ENCODE peak calls at places on chromosomes 3 and 15, in seven cellular contexts. One of them, this sample, is unnamed.

GRCh38 chr3:4656646-4657318 is 163.6 kb downstream of the ITPR1 start:
- DNase-seq in heart left ventricle: no peak
- DNase-seq in OCI-LY7: no peak
- DNase-seq in cardiac muscle cell: no peak
- DNase-seq in IMR-90: no peak
- DNase-seq in tibial nerve: no peak
- DNase-seq in body of pancreas: no peak
- DNase-seq in this sample: no peak

GRCh38 chr3:64188810-64189560 is 36.3 kb downstream of the PRICKLE2 start:
- DNase-seq in cardiac muscle cell: peak
- DNase-seq in tibial nerve: no peak
- DNase-seq in heart left ventricle: no peak
- DNase-seq in OCI-LY7: no peak
- DNase-seq in IMR-90: peak
- DNase-seq in body of pancreas: no peak
- DNase-seq in this sample: no peak

GRCh38 chr3:192022412-192022811 is 561.4 kb downstream of the PYDC2 start:
- DNase-seq in IMR-90: no peak
- DNase-seq in cardiac muscle cell: no peak
- DNase-seq in heart left ventricle: no peak
- DNase-seq in body of pancreas: no peak
- DNase-seq in tibial nerve: no peak
- DNase-seq in OCI-LY7: no peak
- DNase-seq in this sample: no peak

GRCh38 chr3:197309528-197310361 is 11.3 kb upstream of the DLG1 start:
- DNase-seq in OCI-LY7: peak
- DNase-seq in body of pancreas: no peak
- DNase-seq in IMR-90: peak
- DNase-seq in cardiac muscle cell: no peak
- DNase-seq in heart left ventricle: no peak
- DNase-seq in tibial nerve: no peak
- DNase-seq in this sample: no peak

GRCh38 chr15:101070502-101071273 is 151.5 kb downstream of the LRRK1 start:
- DNase-seq in tibial nerve: no peak
- DNase-seq in IMR-90: peak
- DNase-seq in body of pancreas: no peak
- DNase-seq in OCI-LY7: no peak
- DNase-seq in cardiac muscle cell: no peak
- DNase-seq in heart left ventricle: no peak
- DNase-seq in this sample: no peak

GRCh38 chr15:66100761-66101160 is 152.8 kb downstream of the MEGF11 start:
- DNase-seq in OCI-LY7: no peak
- DNase-seq in body of pancreas: no peak
- DNase-seq in cardiac muscle cell: no peak
- DNase-seq in tibial nerve: no peak
- DNase-seq in IMR-90: no peak
- DNase-seq in heart left ventricle: no peak
- DNase-seq in this sample: no peak

GRCh38 chr15:90885432-90886290 is 1.4 kb downstream of the FES start:
- DNase-seq in OCI-LY7: peak
- DNase-seq in heart left ventricle: peak
- DNase-seq in cardiac muscle cell: peak
- DNase-seq in body of pancreas: peak
- DNase-seq in IMR-90: peak
- DNase-seq in tibial nerve: peak
- DNase-seq in this sample: no peak

GRCh38 chr3:193680220-193680619 is 87.2 kb downstream of the OPA1 start:
- DNase-seq in IMR-90: peak
- DNase-seq in body of pancreas: no peak
- DNase-seq in OCI-LY7: no peak
- DNase-seq in heart left ventricle: no peak
- DNase-seq in tibial nerve: no peak
- DNase-seq in cardiac muscle cell: no peak
- DNase-seq in this sample: no peak

GRCh38 chr3:77931272-77932009 is 891.5 kb downstream of the ROBO2 start:
- DNase-seq in OCI-LY7: no peak
- DNase-seq in body of pancreas: no peak
- DNase-seq in IMR-90: peak
- DNase-seq in cardiac muscle cell: no peak
- DNase-seq in tibial nerve: no peak
- DNase-seq in heart left ventricle: peak
- DNase-seq in this sample: no peak

GRCh38 chr3:142053835-142054234 is 95.5 kb downstream of the TFDP2 start:
- DNase-seq in OCI-LY7: no peak
- DNase-seq in IMR-90: no peak
- DNase-seq in body of pancreas: no peak
- DNase-seq in cardiac muscle cell: no peak
- DNase-seq in tibial nerve: no peak
- DNase-seq in heart left ventricle: no peak
- DNase-seq in this sample: no peak

GRCh38 chr3:54520060-54520459 is 397.7 kb downstream of the CACNA2D3 start:
- DNase-seq in OCI-LY7: no peak
- DNase-seq in cardiac muscle cell: no peak
- DNase-seq in body of pancreas: no peak
- DNase-seq in heart left ventricle: no peak
- DNase-seq in IMR-90: no peak
- DNase-seq in tibial nerve: no peak
- DNase-seq in this sample: no peak

GRCh38 chr15:66719471-66719870 is 17.4 kb downstream of the SMAD6 start:
- DNase-seq in IMR-90: no peak
- DNase-seq in tibial nerve: no peak
- DNase-seq in body of pancreas: no peak
- DNase-seq in heart left ventricle: no peak
- DNase-seq in cardiac muscle cell: no peak
- DNase-seq in OCI-LY7: no peak
- DNase-seq in this sample: peak

GRCh38 chr15:100920516-100921135 is 1.5 kb downstream of the LRRK1 start:
- DNase-seq in body of pancreas: no peak
- DNase-seq in heart left ventricle: no peak
- DNase-seq in cardiac muscle cell: peak
- DNase-seq in IMR-90: no peak
- DNase-seq in tibial nerve: no peak
- DNase-seq in OCI-LY7: peak
- DNase-seq in this sample: peak

GRCh38 chr3:46353639-46354410 is at the start of gene CCR2:
- DNase-seq in IMR-90: no peak
- DNase-seq in tibial nerve: no peak
- DNase-seq in heart left ventricle: no peak
- DNase-seq in OCI-LY7: no peak
- DNase-seq in body of pancreas: no peak
- DNase-seq in cardiac muscle cell: no peak
- DNase-seq in this sample: no peak

GRCh38 chr3:53938645-53939044 is 47.0 kb upstream of the SELENOK start:
- DNase-seq in cardiac muscle cell: peak
- DNase-seq in IMR-90: peak
- DNase-seq in tibial nerve: no peak
- DNase-seq in OCI-LY7: peak
- DNase-seq in heart left ventricle: no peak
- DNase-seq in body of pancreas: peak
- DNase-seq in this sample: no peak

GRCh38 chr15:22933641-22934061 is 46.5 kb downstream of the CYFIP1 start:
- DNase-seq in OCI-LY7: peak
- DNase-seq in heart left ventricle: no peak
- DNase-seq in body of pancreas: no peak
- DNase-seq in tibial nerve: no peak
- DNase-seq in cardiac muscle cell: no peak
- DNase-seq in IMR-90: peak
- DNase-seq in this sample: no peak

GRCh38 chr3:9884555-9885165 is 4.6 kb upstream of the CIDEC start:
- DNase-seq in IMR-90: peak
- DNase-seq in heart left ventricle: no peak
- DNase-seq in body of pancreas: no peak
- DNase-seq in cardiac muscle cell: no peak
- DNase-seq in tibial nerve: no peak
- DNase-seq in OCI-LY7: no peak
- DNase-seq in this sample: no peak

GRCh38 chr15:33201376-33202189 is 7.1 kb upstream of the FMN1 start:
- DNase-seq in tibial nerve: no peak
- DNase-seq in heart left ventricle: peak
- DNase-seq in cardiac muscle cell: peak
- DNase-seq in IMR-90: peak
- DNase-seq in body of pancreas: peak
- DNase-seq in OCI-LY7: peak
- DNase-seq in this sample: no peak

GRCh38 chr3:171329759-171330158 is 130.4 kb downstream of the TNIK start:
- DNase-seq in IMR-90: no peak
- DNase-seq in cardiac muscle cell: peak
- DNase-seq in tibial nerve: no peak
- DNase-seq in OCI-LY7: no peak
- DNase-seq in body of pancreas: no peak
- DNase-seq in heart left ventricle: no peak
- DNase-seq in this sample: no peak
- H3K4me3 ChIP-seq in IMR-90: no peak
- H3K4me3 ChIP-seq in cardiac muscle cell: no peak
- H3K4me3 ChIP-seq in tibial nerve: no peak
- H3K4me3 ChIP-seq in OCI-LY7: no peak
- H3K4me3 ChIP-seq in body of pancreas: no peak
- H3K4me3 ChIP-seq in heart left ventricle: no peak
- H3K4me3 ChIP-seq in this sample: no peak

GRCh38 chr15:41660235-41661077 is at the start of gene MGA:
- DNase-seq in body of pancreas: peak
- DNase-seq in cardiac muscle cell: peak
- DNase-seq in IMR-90: peak
- DNase-seq in heart left ventricle: peak
- DNase-seq in OCI-LY7: peak
- DNase-seq in tibial nerve: peak
- DNase-seq in this sample: peak
- TF ChIP-seq CTCF in body of pancreas: no peak
- TF ChIP-seq CTCF in cardiac muscle cell: peak
- TF ChIP-seq CTCF in IMR-90: peak
- TF ChIP-seq CTCF in heart left ventricle: no peak
- TF ChIP-seq CTCF in OCI-LY7: no peak
- TF ChIP-seq CTCF in tibial nerve: no peak
- TF ChIP-seq CTCF in this sample: no peak

GRCh38 chr3:58392191-58392590 is 41.4 kb downstream of the PDHB start:
- DNase-seq in heart left ventricle: no peak
- DNase-seq in body of pancreas: no peak
- DNase-seq in OCI-LY7: no peak
- DNase-seq in cardiac muscle cell: no peak
- DNase-seq in tibial nerve: no peak
- DNase-seq in IMR-90: no peak
- DNase-seq in this sample: no peak

GRCh38 chr3:58388550-58389061 is 45.0 kb downstream of the PDHB start:
- DNase-seq in OCI-LY7: no peak
- DNase-seq in tibial nerve: no peak
- DNase-seq in body of pancreas: no peak
- DNase-seq in IMR-90: peak
- DNase-seq in heart left ventricle: no peak
- DNase-seq in cardiac muscle cell: peak
- DNase-seq in this sample: no peak

GRCh38 chr3:58394339-58394738 is 39.3 kb downstream of the PDHB start:
- DNase-seq in OCI-LY7: no peak
- DNase-seq in cardiac muscle cell: no peak
- DNase-seq in body of pancreas: no peak
- DNase-seq in tibial nerve: no peak
- DNase-seq in heart left ventricle: no peak
- DNase-seq in IMR-90: no peak
- DNase-seq in this sample: no peak

GRCh38 chr3:58387650-58388546 is 45.7 kb downstream of the PDHB start:
- DNase-seq in body of pancreas: no peak
- DNase-seq in cardiac muscle cell: no peak
- DNase-seq in heart left ventricle: no peak
- DNase-seq in IMR-90: no peak
- DNase-seq in OCI-LY7: no peak
- DNase-seq in tibial nerve: no peak
- DNase-seq in this sample: no peak

GRCh38 chr3:58391156-58391865 is 42.3 kb downstream of the PDHB start:
- DNase-seq in body of pancreas: no peak
- DNase-seq in IMR-90: peak
- DNase-seq in OCI-LY7: no peak
- DNase-seq in cardiac muscle cell: no peak
- DNase-seq in tibial nerve: no peak
- DNase-seq in heart left ventricle: no peak
- DNase-seq in this sample: no peak
- H3K27ac ChIP-seq in body of pancreas: no peak
- H3K27ac ChIP-seq in IMR-90: peak
- H3K27ac ChIP-seq in OCI-LY7: no peak
- H3K27ac ChIP-seq in cardiac muscle cell: peak
- H3K27ac ChIP-seq in tibial nerve: peak
- H3K27ac ChIP-seq in heart left ventricle: no peak
- H3K27ac ChIP-seq in this sample: peak

DNA sequence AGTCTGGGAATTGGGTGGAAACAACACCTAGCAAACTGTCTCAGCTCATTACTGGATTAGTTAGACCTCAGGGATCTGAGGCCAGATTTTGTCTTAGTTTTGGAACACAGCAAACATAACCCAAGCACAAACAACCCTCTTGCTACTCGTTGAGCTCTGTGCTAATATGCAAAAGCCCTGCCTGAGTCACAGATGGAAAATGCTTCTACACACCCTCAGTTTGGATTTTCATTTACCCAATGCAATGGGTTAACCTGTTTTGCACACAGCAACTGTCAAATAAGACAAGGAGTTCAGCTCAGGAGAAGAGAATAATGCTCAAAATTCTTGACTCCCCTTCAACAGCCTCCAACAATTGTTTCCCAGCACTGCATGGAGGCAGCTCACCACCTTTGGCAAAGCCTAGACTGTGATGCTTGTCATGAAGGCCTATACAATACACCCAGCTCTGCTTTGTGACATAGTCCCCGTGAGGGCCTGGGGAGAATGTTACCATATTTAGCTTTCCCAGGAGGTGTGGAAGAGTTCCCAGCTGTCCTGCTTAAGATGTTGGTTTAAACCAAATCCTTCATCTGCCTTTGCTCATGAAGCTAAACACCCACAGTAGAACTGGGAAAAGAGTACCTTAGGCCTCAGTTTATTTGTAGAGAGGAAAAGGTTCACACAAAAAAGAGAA is 68.9 kb upstream of the MNS1 start:
- DNase-seq in IMR-90: no peak
- DNase-seq in cardiac muscle cell: peak
- DNase-seq in body of pancreas: no peak
- DNase-seq in heart left ventricle: no peak
- DNase-seq in tibial nerve: no peak
- DNase-seq in OCI-LY7: peak
- DNase-seq in this sample: no peak
- H3K4me3 ChIP-seq in IMR-90: no peak
- H3K4me3 ChIP-seq in cardiac muscle cell: no peak
- H3K4me3 ChIP-seq in body of pancreas: no peak
- H3K4me3 ChIP-seq in heart left ventricle: no peak
- H3K4me3 ChIP-seq in tibial nerve: no peak
- H3K4me3 ChIP-seq in OCI-LY7: peak
- H3K4me3 ChIP-seq in this sample: no peak

GRCh38 chr3:59101091-59101738 is 51.4 kb upstream of the CFAP20DC start:
- DNase-seq in body of pancreas: no peak
- DNase-seq in OCI-LY7: no peak
- DNase-seq in heart left ventricle: no peak
- DNase-seq in cardiac muscle cell: no peak
- DNase-seq in tibial nerve: no peak
- DNase-seq in IMR-90: no peak
- DNase-seq in this sample: no peak
- TF ChIP-seq CTCF in body of pancreas: no peak
- TF ChIP-seq CTCF in OCI-LY7: no peak
- TF ChIP-seq CTCF in heart left ventricle: no peak
- TF ChIP-seq CTCF in cardiac muscle cell: no peak
- TF ChIP-seq CTCF in tibial nerve: no peak
- TF ChIP-seq CTCF in IMR-90: no peak
- TF ChIP-seq CTCF in this sample: no peak